ENCODE peak calls at places on chromosome 9, in seven cellular contexts. One of them, this sample, is unnamed. For H3K4me1, the result is how much of the 10 kb centered on the place peaks cover.

GRCh38 chr9:82491604-82492003 is 503.0 kb downstream of the SPATA31D1 start:
- DNase-seq in A673: no peak
- DNase-seq in neural progenitor cell: no peak
- DNase-seq in Caco-2: no peak
- DNase-seq in upper lobe of left lung: no peak
- DNase-seq in gastrocnemius medialis: no peak
- DNase-seq in IMR-90: peak
- DNase-seq in this sample: no peak

GRCh38 chr9:127749090-127749787 is 14.1 kb upstream of the TOR2A start:
- DNase-seq in A673: no peak
- DNase-seq in neural progenitor cell: no peak
- DNase-seq in Caco-2: no peak
- DNase-seq in upper lobe of left lung: peak
- DNase-seq in gastrocnemius medialis: no peak
- DNase-seq in IMR-90: no peak
- DNase-seq in this sample: no peak

GRCh38 chr9:130239741-130240241 is 25.8 kb upstream of the HMCN2 start:
- DNase-seq in A673: no peak
- DNase-seq in neural progenitor cell: no peak
- DNase-seq in Caco-2: no peak
- DNase-seq in upper lobe of left lung: no peak
- DNase-seq in gastrocnemius medialis: no peak
- DNase-seq in IMR-90: peak
- DNase-seq in this sample: no peak

GRCh38 chr9:83598487-83598886 is 24.5 kb upstream of the IDNK start:
- DNase-seq in A673: no peak
- DNase-seq in neural progenitor cell: no peak
- DNase-seq in Caco-2: no peak
- DNase-seq in upper lobe of left lung: no peak
- DNase-seq in gastrocnemius medialis: no peak
- DNase-seq in IMR-90: peak
- DNase-seq in this sample: no peak

GRCh38 chr9:130117376-130117775 is 54.8 kb upstream of the NCS1 start:
- DNase-seq in A673: no peak
- DNase-seq in neural progenitor cell: peak
- DNase-seq in Caco-2: no peak
- DNase-seq in upper lobe of left lung: no peak
- DNase-seq in gastrocnemius medialis: no peak
- DNase-seq in IMR-90: no peak
- DNase-seq in this sample: no peak

GRCh38 chr9:21758540-21758939 is 43.9 kb upstream of the MTAP start:
- DNase-seq in A673: no peak
- DNase-seq in neural progenitor cell: no peak
- DNase-seq in Caco-2: no peak
- DNase-seq in upper lobe of left lung: no peak
- DNase-seq in gastrocnemius medialis: no peak
- DNase-seq in IMR-90: no peak
- DNase-seq in this sample: no peak

GRCh38 chr9:38724749-38725148 is 4.8 kb upstream of the FAM240B start:
- DNase-seq in A673: no peak
- DNase-seq in neural progenitor cell: no peak
- DNase-seq in Caco-2: no peak
- DNase-seq in upper lobe of left lung: no peak
- DNase-seq in gastrocnemius medialis: no peak
- DNase-seq in IMR-90: no peak
- DNase-seq in this sample: no peak

GRCh38 chr9:121781143-121781542 is 129.7 kb downstream of the DAB2IP start:
- DNase-seq in A673: no peak
- DNase-seq in neural progenitor cell: no peak
- DNase-seq in Caco-2: peak
- DNase-seq in upper lobe of left lung: no peak
- DNase-seq in gastrocnemius medialis: no peak
- DNase-seq in IMR-90: no peak
- DNase-seq in this sample: no peak

GRCh38 chr9:91191443-91192378 is 170.0 kb downstream of the AUH start:
- DNase-seq in A673: no peak
- DNase-seq in neural progenitor cell: no peak
- DNase-seq in Caco-2: no peak
- DNase-seq in upper lobe of left lung: no peak
- DNase-seq in gastrocnemius medialis: peak
- DNase-seq in IMR-90: no peak
- DNase-seq in this sample: no peak

GRCh38 chr9:91809581-91810285 is 140.3 kb downstream of the ROR2 start:
- DNase-seq in A673: no peak
- DNase-seq in neural progenitor cell: no peak
- DNase-seq in Caco-2: no peak
- DNase-seq in upper lobe of left lung: peak
- DNase-seq in gastrocnemius medialis: no peak
- DNase-seq in IMR-90: peak
- DNase-seq in this sample: no peak

DNA sequence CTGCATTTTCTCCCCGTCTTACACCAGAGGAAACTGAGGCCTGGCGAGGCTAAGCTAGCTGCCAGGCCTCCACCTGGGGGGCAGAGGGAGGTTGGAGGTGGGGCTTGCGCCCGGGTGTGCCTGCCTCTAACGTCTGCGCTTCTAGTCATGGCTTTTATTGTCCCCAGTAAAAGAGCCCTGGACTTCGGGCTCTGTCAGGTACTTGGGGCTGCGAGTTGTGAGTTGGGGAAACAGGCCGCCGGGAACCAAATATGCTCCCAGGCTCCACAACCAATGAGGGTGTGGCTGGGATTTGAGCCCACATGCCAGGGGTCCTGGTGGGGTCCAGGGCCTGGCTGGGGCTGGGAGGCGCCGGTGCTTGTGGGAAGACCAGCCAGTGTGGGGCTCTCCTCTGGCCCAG is 57.4 kb upstream of the NOTCH1 start:
- DNase-seq in A673: no peak
- DNase-seq in neural progenitor cell: no peak
- DNase-seq in Caco-2: no peak
- DNase-seq in upper lobe of left lung: no peak
- DNase-seq in gastrocnemius medialis: no peak
- DNase-seq in IMR-90: no peak
- DNase-seq in this sample: no peak
- H3K4me1 ChIP-seq in A673: under half
- H3K4me1 ChIP-seq in neural progenitor cell: under half
- H3K4me1 ChIP-seq in Caco-2: under half
- H3K4me1 ChIP-seq in upper lobe of left lung: under half
- H3K4me1 ChIP-seq in gastrocnemius medialis: under half
- H3K4me1 ChIP-seq in IMR-90: under half
- H3K4me1 ChIP-seq in this sample: under half

GRCh38 chr9:4985376-4986266 is 549 bp downstream of the JAK2 start:
- DNase-seq in A673: peak
- DNase-seq in neural progenitor cell: peak
- DNase-seq in Caco-2: peak
- DNase-seq in upper lobe of left lung: no peak
- DNase-seq in gastrocnemius medialis: peak
- DNase-seq in IMR-90: peak
- DNase-seq in this sample: peak

GRCh38 chr9:4987996-4988421 is 2.9 kb downstream of the JAK2 start:
- DNase-seq in A673: peak
- DNase-seq in neural progenitor cell: peak
- DNase-seq in Caco-2: peak
- DNase-seq in upper lobe of left lung: no peak
- DNase-seq in gastrocnemius medialis: no peak
- DNase-seq in IMR-90: peak
- DNase-seq in this sample: peak

GRCh38 chr9:4986291-4986690 is 1.2 kb downstream of the JAK2 start:
- DNase-seq in A673: no peak
- DNase-seq in neural progenitor cell: no peak
- DNase-seq in Caco-2: no peak
- DNase-seq in upper lobe of left lung: no peak
- DNase-seq in gastrocnemius medialis: no peak
- DNase-seq in IMR-90: peak
- DNase-seq in this sample: no peak

GRCh38 chr9:4984571-4985375 is at the start of gene JAK2:
- DNase-seq in A673: peak
- DNase-seq in neural progenitor cell: peak
- DNase-seq in Caco-2: peak
- DNase-seq in upper lobe of left lung: peak
- DNase-seq in gastrocnemius medialis: peak
- DNase-seq in IMR-90: peak
- DNase-seq in this sample: peak

DNA sequence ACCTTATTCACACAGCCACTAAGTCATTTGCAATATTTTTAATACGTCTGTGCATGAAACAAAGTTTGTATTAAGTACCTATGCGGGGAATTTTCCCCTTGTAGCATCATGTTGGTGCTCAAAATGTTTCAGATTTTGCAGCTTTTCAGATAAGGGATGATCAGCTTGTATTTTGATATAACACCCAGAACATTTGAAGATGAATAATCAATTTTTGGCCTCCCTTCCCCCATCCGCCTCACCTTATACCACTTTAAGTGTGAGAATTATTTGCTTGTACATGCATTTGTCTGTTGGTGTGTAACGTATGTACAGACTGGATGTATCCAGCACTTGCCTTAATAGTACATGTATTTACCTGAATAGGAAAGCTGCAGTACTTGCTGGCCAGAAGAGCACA is 1.7 kb downstream of the JAK2 start:
- DNase-seq in A673: no peak
- DNase-seq in neural progenitor cell: no peak
- DNase-seq in Caco-2: no peak
- DNase-seq in upper lobe of left lung: no peak
- DNase-seq in gastrocnemius medialis: no peak
- DNase-seq in IMR-90: no peak
- DNase-seq in this sample: no peak
- H3K4me3 ChIP-seq in A673: peak
- H3K4me3 ChIP-seq in neural progenitor cell: no peak
- H3K4me3 ChIP-seq in Caco-2: no peak
- H3K4me3 ChIP-seq in upper lobe of left lung: peak
- H3K4me3 ChIP-seq in gastrocnemius medialis: peak
- H3K4me3 ChIP-seq in IMR-90: peak
- H3K4me3 ChIP-seq in this sample: peak

GRCh38 chr9:74570879-74571512 is 73.9 kb downstream of the RORB start:
- DNase-seq in A673: peak
- DNase-seq in neural progenitor cell: peak
- DNase-seq in Caco-2: no peak
- DNase-seq in upper lobe of left lung: no peak
- DNase-seq in gastrocnemius medialis: no peak
- DNase-seq in IMR-90: peak
- DNase-seq in this sample: no peak
- TF ChIP-seq CTCF in A673: peak
- TF ChIP-seq CTCF in neural progenitor cell: peak
- TF ChIP-seq CTCF in Caco-2: no peak
- TF ChIP-seq CTCF in upper lobe of left lung: peak
- TF ChIP-seq CTCF in gastrocnemius medialis: no peak
- TF ChIP-seq CTCF in IMR-90: peak
- TF ChIP-seq CTCF in this sample: peak

GRCh38 chr9:77453857-77454647 is 194.1 kb downstream of the GNA14 start:
- DNase-seq in A673: no peak
- DNase-seq in neural progenitor cell: no peak
- DNase-seq in Caco-2: no peak
- DNase-seq in upper lobe of left lung: no peak
- DNase-seq in gastrocnemius medialis: no peak
- DNase-seq in IMR-90: no peak
- DNase-seq in this sample: no peak
- H3K4me1 ChIP-seq in A673: under half
- H3K4me1 ChIP-seq in neural progenitor cell: under half
- H3K4me1 ChIP-seq in Caco-2: under half
- H3K4me1 ChIP-seq in upper lobe of left lung: under half
- H3K4me1 ChIP-seq in gastrocnemius medialis: under half
- H3K4me1 ChIP-seq in IMR-90: under half
- H3K4me1 ChIP-seq in this sample: under half

GRCh38 chr9:2241461-2241874 is 226.3 kb downstream of the SMARCA2 start:
- DNase-seq in A673: no peak
- DNase-seq in neural progenitor cell: peak
- DNase-seq in Caco-2: no peak
- DNase-seq in upper lobe of left lung: peak
- DNase-seq in gastrocnemius medialis: no peak
- DNase-seq in IMR-90: peak
- DNase-seq in this sample: peak
- H3K4me3 ChIP-seq in A673: peak
- H3K4me3 ChIP-seq in neural progenitor cell: peak
- H3K4me3 ChIP-seq in Caco-2: no peak
- H3K4me3 ChIP-seq in upper lobe of left lung: peak
- H3K4me3 ChIP-seq in gastrocnemius medialis: peak
- H3K4me3 ChIP-seq in IMR-90: peak
- H3K4me3 ChIP-seq in this sample: peak

GRCh38 chr9:125601986-125602385 is 105.0 kb downstream of the MAPKAP1 start:
- DNase-seq in A673: no peak
- DNase-seq in neural progenitor cell: no peak
- DNase-seq in Caco-2: no peak
- DNase-seq in upper lobe of left lung: no peak
- DNase-seq in gastrocnemius medialis: no peak
- DNase-seq in IMR-90: no peak
- DNase-seq in this sample: no peak
- TF ChIP-seq CTCF in A673: peak
- TF ChIP-seq CTCF in neural progenitor cell: peak
- TF ChIP-seq CTCF in Caco-2: no peak
- TF ChIP-seq CTCF in upper lobe of left lung: no peak
- TF ChIP-seq CTCF in gastrocnemius medialis: no peak
- TF ChIP-seq CTCF in IMR-90: peak
- TF ChIP-seq CTCF in this sample: no peak